ENCODE peak calls at places on chromosomes 13 and 19, in six cellular contexts. L, V, E, R, J and N are unnamed samples.

GRCh38 chr13:105587786-105588185 is 947.7 kb downstream of the EFNB2 start:
- DNase-seq in V (no peak), E (no peak), L (no peak), J (no peak), R (no peak), N (peak; percentile 76)

GRCh38 chr13:80712026-80712425 is 371.1 kb upstream of the SPRY2 start:
- DNase-seq in V (no peak), J (no peak), E (no peak), L (no peak), R (no peak), N (no peak)

GRCh38 chr19:51687791-51688664 is 5.1 kb upstream of the SPACA6 start:
- DNase-seq in L (peak; percentile 82), R (peak; percentile 84), V (peak; percentile 63), J (no peak), E (no peak), N (peak; percentile 53)

GRCh38 chr13:101959016-101959415 is 442.8 kb downstream of the FGF14 start:
- DNase-seq in V (no peak), J (no peak), L (no peak), E (no peak), R (no peak), N (no peak)

GRCh38 chr13:76385606-76386005 is 500.6 kb downstream of the KCTD12 start:
- DNase-seq in L (no peak), R (no peak), J (no peak), E (no peak), V (no peak), N (no peak)

GRCh38 chr13:26604784-26605183 is 47.3 kb downstream of the WASF3 start:
- DNase-seq in V (no peak), J (no peak), R (peak; percentile 78), L (peak; percentile 82), E (no peak), N (no peak)

GRCh38 chr13:98482476-98483444 is 94.1 kb downstream of the STK24 start:
- DNase-seq in V (peak; percentile 77), L (peak; percentile 75), J (peak; percentile 67), R (no peak), E (no peak), N (peak; percentile 33)

GRCh38 chr19:48419158-48419920 is 25.9 kb downstream of the GRIN2D start:
- DNase-seq in R (no peak), E (no peak), V (peak; percentile 60), L (no peak), J (no peak), N (no peak)

GRCh38 chr13:80177327-80177726 is 163.6 kb downstream of the SPRY2 start:
- DNase-seq in E (no peak), J (no peak), V (no peak), L (no peak), R (no peak), N (peak; percentile 31)

GRCh38 chr13:50626031-50626643 is 217.4 kb downstream of the DLEU7 start:
- DNase-seq in E (no peak), J (no peak), L (no peak), V (no peak), R (no peak), N (no peak)

GRCh38 chr19:32824136-32824835 is 45.3 kb downstream of the SLC7A9 start:
- DNase-seq in L (no peak), R (no peak), V (no peak), E (no peak), J (no peak), N (no peak)

GRCh38 chr19:56751078-56751489 is 79.5 kb upstream of the ZNF835 start:
- DNase-seq in E (no peak), J (no peak), R (no peak), V (no peak), L (no peak), N (no peak)

GRCh38 chr13:73244486-73244885 is 185.7 kb downstream of the KLF5 start:
- DNase-seq in E (no peak), J (no peak), L (no peak), R (no peak), V (no peak), N (no peak)

GRCh38 chr19:28469544-28469943 is 743.4 kb downstream of the UQCRFS1 start:
- DNase-seq in E (no peak), R (no peak), J (no peak), V (no peak), L (no peak), N (no peak)

GRCh38 chr13:56378566-56378965 is 762.2 kb upstream of the PRR20A start:
- DNase-seq in V (no peak), J (no peak), L (no peak), R (no peak), E (no peak), N (no peak)

GRCh38 chr13:24727731-24728601 is 36.0 kb upstream of the RNF17 start:
- DNase-seq in V (peak; percentile 87), R (peak; percentile 73), L (peak; percentile 62), J (no peak), E (peak; percentile 71), N (peak; percentile 88)

GRCh38 chr13:79491715-79492114 is 10.8 kb downstream of the NDFIP2 start:
- DNase-seq in L (no peak), J (no peak), R (no peak), E (no peak), V (no peak), N (peak; percentile 74)

GRCh38 chr19:53871448-53871847 is 3.8 kb downstream of the MYADM start:
- DNase-seq in E (no peak), R (no peak), V (no peak), J (no peak), L (no peak), N (no peak)

GRCh38 chr19:53870485-53870844 is 2.8 kb downstream of the MYADM start:
- DNase-seq in E (no peak), L (no peak), R (no peak), V (no peak), J (no peak), N (no peak)

GRCh38 chr19:53868091-53868891 is 608 bp downstream of the MYADM start:
- DNase-seq in R (peak; percentile 79), J (peak; percentile 76), E (no peak), V (peak; percentile 69), L (peak; percentile 79), N (peak; percentile 80)

GRCh38 chr19:53867225-53868090 is at the start of gene MYADM:
- DNase-seq in E (peak; percentile 96), J (peak; percentile 99), R (peak; percentile 100), L (peak; percentile 99), V (peak; percentile 99), N (peak; percentile 97)

GRCh38 chr19:53868892-53869804 is 1.5 kb downstream of the MYADM start:
- DNase-seq in J (peak; percentile 93), R (peak; percentile 97), L (peak; percentile 94), E (peak; percentile 67), V (peak; percentile 95), N (peak; percentile 86)
- TF ChIP-seq CTCF in J (peak; percentile 56), R (peak; percentile 62), L (no peak), E (peak; percentile 40), V (peak; percentile 11), N (no peak)

GRCh38 chr19:1279782-1280341 is 4.5 kb downstream of the FAM174C start:
- DNase-seq in R (peak; percentile 89), V (peak; percentile 87), E (peak; percentile 73), L (peak; percentile 84), J (peak; percentile 79), N (peak; percentile 71)
- H3K27ac ChIP-seq in R (no peak overlapping the region), V (no peak overlapping the region), E (peak overlapping the region; percentile 31), L (no peak overlapping the region), J (no peak overlapping the region), N (peak overlapping the region; percentile 100)

DNA sequence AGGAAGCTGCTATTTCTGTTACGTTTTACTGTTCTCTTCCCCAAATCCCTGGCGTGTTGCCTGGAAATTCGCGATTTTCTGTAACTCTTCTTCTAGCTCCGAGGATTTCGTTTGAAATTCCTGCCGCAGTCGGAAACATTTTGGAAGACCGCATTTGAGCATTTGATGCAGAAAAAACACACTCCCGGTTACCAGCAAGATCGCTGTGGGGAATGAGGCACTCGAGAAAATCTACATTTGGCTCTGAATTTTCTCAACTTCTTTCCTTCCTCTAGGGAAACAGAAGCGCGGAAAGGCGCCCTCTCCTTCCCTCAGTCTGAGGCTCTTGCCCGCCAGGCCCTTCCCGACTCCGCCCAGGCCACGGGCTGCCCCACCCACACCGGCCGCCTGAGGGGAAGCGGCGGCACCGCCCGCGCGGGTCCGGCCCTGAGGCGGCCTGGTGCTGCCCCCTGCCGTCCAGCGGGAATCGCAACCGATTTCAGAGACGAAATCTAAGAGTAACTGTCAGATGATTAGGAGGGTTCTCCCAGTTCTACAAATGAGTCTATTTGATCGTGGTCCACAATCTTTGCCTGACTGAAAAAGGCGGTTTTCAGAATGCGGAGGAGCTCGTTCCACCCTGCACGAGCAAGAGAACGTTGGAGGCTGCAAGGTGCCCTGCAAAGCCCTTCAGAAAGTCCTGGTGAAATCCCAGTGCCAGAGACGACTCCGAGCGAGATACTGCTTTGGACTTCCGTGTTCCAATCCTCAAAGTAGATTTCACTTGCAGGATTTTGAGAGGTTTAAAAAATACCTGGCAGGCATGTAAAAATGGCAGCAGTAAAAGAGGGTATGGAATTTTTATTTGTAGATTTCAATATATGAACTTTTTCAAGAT is 18.4 kb upstream of the TUBGCP3 start:
- DNase-seq in E (peak; percentile 57), R (peak; percentile 95), V (peak; percentile 93), L (peak; percentile 87), J (peak; percentile 83), N (peak; percentile 88)
- TF ChIP-seq CTCF in E (peak; percentile 87), R (peak; percentile 95), V (peak; percentile 95), L (peak; percentile 95), J (peak; percentile 95), N (peak; percentile 92)

GRCh38 chr13:39599842-39600241 is 3.2 kb downstream of the LHFPL6 start:
- DNase-seq in V (no peak), E (no peak), R (no peak), J (no peak), L (no peak), N (no peak)

GRCh38 chr13:39597828-39598227 is 5.2 kb downstream of the LHFPL6 start:
- DNase-seq in L (no peak), E (no peak), R (no peak), J (no peak), V (no peak), N (no peak)

GRCh38 chr13:39600766-39601165 is 2.2 kb downstream of the LHFPL6 start:
- DNase-seq in E (no peak), R (peak; percentile 72), V (no peak), J (no peak), L (peak; percentile 66), N (no peak)

GRCh38 chr13:39596176-39596575 is 6.8 kb downstream of the LHFPL6 start:
- DNase-seq in J (no peak), E (no peak), V (no peak), R (no peak), L (no peak), N (no peak)

GRCh38 chr13:39596685-39597084 is 6.3 kb downstream of the LHFPL6 start:
- DNase-seq in L (no peak), R (no peak), V (no peak), E (no peak), J (no peak), N (no peak)
- H3K27ac ChIP-seq in L (no peak overlapping the region), R (peak overlapping the region; percentile 27), V (no peak overlapping the region), E (no peak overlapping the region), J (no peak overlapping the region), N (no peak overlapping the region)